ENCODE peak calls at places on chromosomes 4 and X, in five cellular contexts. S, C, A, P and G are unnamed samples.

GRCh38 chrX:85569691-85570090 is 190.2 kb upstream of the POF1B start:
- DNase-seq in P (peak; percentile 88), A (no peak), C (no peak), S (no peak), G (no peak)

GRCh38 chrX:70264784-70265183 is 3.4 kb upstream of the ARR3 start:
- DNase-seq in P (no peak), S (no peak), C (no peak), A (no peak), G (no peak)

GRCh38 chrX:70592091-70592490 is 147.5 kb downstream of the DLG3 start:
- DNase-seq in S (peak; percentile 13), A (no peak), C (peak; percentile 14), P (no peak), G (no peak)

GRCh38 chrX:154544885-154545284 is 1.8 kb downstream of the G6PD start:
- DNase-seq in C (no peak), A (no peak), P (peak; percentile 33), S (no peak), G (no peak)

GRCh38 chr4:89119166-89119565 is 7.8 kb downstream of the TIGD2 start:
- DNase-seq in S (no peak), A (no peak), C (no peak), P (no peak), G (no peak)

GRCh38 chr4:153592090-153592489 is 92.0 kb upstream of the TLR2 start:
- DNase-seq in C (no peak), P (no peak), A (no peak), S (no peak), G (no peak)

GRCh38 chrX:119008122-119008744 is 33.8 kb downstream of the LONRF3 start:
- DNase-seq in S (no peak), C (no peak), P (peak; percentile 8), A (peak; percentile 41), G (no peak)

GRCh38 chrX:115650916-115651315 is 89.9 kb downstream of the PLS3 start:
- DNase-seq in S (no peak), A (no peak), C (no peak), P (peak; percentile 65), G (no peak)

GRCh38 chr4:120829113-120829831 is 93.3 kb downstream of the PRDM5 start:
- DNase-seq in C (no peak), S (no peak), P (no peak), A (no peak), G (no peak)

GRCh38 chrX:74422576-74423288 is 1.4 kb downstream of the SLC16A2 start:
- DNase-seq in C (no peak), A (no peak), P (no peak), S (no peak), G (no peak)

GRCh38 chr4:107037188-107037587 is 1.1 kb upstream of the DKK2 start:
- DNase-seq in C (no peak), P (no peak), S (no peak), A (no peak), G (no peak)

GRCh38 chr4:52873191-52873590 is 11.1 kb downstream of the RASL11B start:
- DNase-seq in S (no peak), P (no peak), A (no peak), C (no peak), G (no peak)

GRCh38 chr4:1787411-1788077 is 5.5 kb upstream of the FGFR3 start:
- DNase-seq in C (no peak), P (no peak), S (no peak), A (no peak), G (no peak)

GRCh38 chr4:188822698-188823097 is 683.5 kb downstream of the TRIML1 start:
- DNase-seq in S (no peak), C (no peak), P (no peak), A (no peak), G (no peak)

GRCh38 chrX:39331062-39331704 is 529.9 kb downstream of the MID1IP1 start:
- DNase-seq in C (no peak), P (no peak), A (no peak), S (no peak), G (no peak)

GRCh38 chr4:87934973-87935372 is 40.5 kb upstream of the SPP1 start:
- DNase-seq in A (no peak), P (no peak), S (no peak), C (no peak), G (no peak)

GRCh38 chr4:42654606-42655005 is 2.3 kb downstream of the ATP8A1 start:
- DNase-seq in P (no peak), C (no peak), A (no peak), S (peak; percentile 4), G (no peak)

GRCh38 chr4:101288365-101289145 is 58.8 kb downstream of the PPP3CA start:
- DNase-seq in P (no peak), S (no peak), A (no peak), C (no peak), G (no peak)

GRCh38 chrX:88605222-88605583 is 141.8 kb upstream of the CPXCR1 start:
- DNase-seq in S (no peak), P (no peak), C (no peak), A (no peak), G (no peak)

GRCh38 chr4:140116442-140117104 is 37.4 kb downstream of the MAML3 start:
- DNase-seq in A (no peak), S (no peak), P (no peak), C (no peak), G (no peak)

GRCh38 chrX:21744060-21744459 is 13.9 kb downstream of the SMPX start:
- DNase-seq in P (no peak), A (no peak), C (no peak), S (no peak), G (no peak)